ENCODE peak calls at places on chromosomes 2 and 18, in ten cellular contexts. O is stimulated activated CD4-positive, alpha-beta T cell treated with anti-CD3 and anti-CD28 coated beads, TNF-alpha, amount 100 ng/mL, for 24 hours; G is NCI-H1436 treated with DMSO at 0.1 percent for 48 hours; X is non-pigmented ciliary epithelial cell; W is GM10248; D is effector memory CD8-positive, alpha-beta T cell; B is activated naive CD8-positive, alpha-beta T cell treated with anti-CD3 and anti-CD28 coated beads, Interleukin-2, amount 50 U/mL, for 24 hours; K is HEK293T; J is LoVo; Y is kidney tubule cell. L is an unnamed sample.

GRCh38 chr2:58514252-58514651 is 273.1 kb upstream of the FANCL start:
- DNase-seq in O (no peak), G (no peak), X (no peak), W (no peak), D (no peak), B (no peak), K (no peak), J (no peak), Y (no peak), L (no peak)

GRCh38 chr2:126698376-126698775 is 42.4 kb downstream of the GYPC start:
- DNase-seq in O (no peak), G (no peak), X (no peak), W (no peak), D (no peak), B (no peak), K (no peak), J (no peak), Y (no peak), L (no peak)

GRCh38 chr2:73117441-73117840 is 4.7 kb upstream of the RAB11FIP5 start:
- DNase-seq in O (no peak), G (no peak), X (no peak), W (no peak), D (no peak), B (no peak), K (no peak), J (no peak), Y (no peak), L (no peak)

GRCh38 chr2:17160594-17160993 is 357.6 kb downstream of the RAD51AP2 start:
- DNase-seq in O (no peak), G (no peak), X (no peak), W (peak), D (no peak), B (no peak), K (no peak), J (no peak), Y (no peak), L (no peak)

GRCh38 chr18:59624384-59624760 is 72.9 kb downstream of the CCBE1 start:
- DNase-seq in O (no peak), G (no peak), X (no peak), W (no peak), D (no peak), B (no peak), K (no peak), J (no peak), Y (no peak), L (no peak)

GRCh38 chr2:241272298-241272721 is 43.2 kb downstream of the HDLBP start:
- DNase-seq in O (peak), G (no peak), X (no peak), W (peak), D (peak), B (peak), K (peak), J (no peak), Y (peak), L (peak)

GRCh38 chr18:9017170-9017899 is 85.2 kb upstream of the NDUFV2 start:
- DNase-seq in O (peak), G (no peak), X (peak), W (peak), D (peak), B (peak), K (peak), J (peak), Y (peak), L (peak)

GRCh38 chr2:127032601-127033000 is 74.4 kb downstream of the BIN1 start:
- DNase-seq in O (no peak), G (no peak), X (no peak), W (no peak), D (no peak), B (no peak), K (no peak), J (no peak), Y (peak), L (no peak)

GRCh38 chr2:240467659-240468299 is 32.3 kb downstream of the GPC1 start:
- DNase-seq in O (no peak), G (no peak), X (no peak), W (no peak), D (peak), B (no peak), K (no peak), J (no peak), Y (no peak), L (peak)

GRCh38 chr2:173998386-173998785 is 33.2 kb upstream of the SP3 start:
- DNase-seq in O (no peak), G (no peak), X (no peak), W (no peak), D (no peak), B (no peak), K (no peak), J (no peak), Y (no peak), L (no peak)

GRCh38 chr2:132038179-132038882 is 123.4 kb downstream of the ANKRD30BL start:
- DNase-seq in O (no peak), G (no peak), X (no peak), W (peak), D (no peak), B (no peak), K (peak), J (no peak), Y (peak), L (no peak)

GRCh38 chr2:100107440-100107839 is 35.0 kb downstream of the AFF3 start:
- DNase-seq in O (no peak), G (no peak), X (no peak), W (no peak), D (no peak), B (no peak), K (no peak), J (no peak), Y (no peak), L (no peak)

GRCh38 chr2:194867328-194867727 is 789.7 kb upstream of the SLC39A10 start:
- DNase-seq in O (no peak), G (peak), X (no peak), W (no peak), D (no peak), B (no peak), K (no peak), J (peak), Y (peak), L (no peak)

GRCh38 chr2:174340400-174341300 is 5.9 kb downstream of the SP9 start:
- DNase-seq in O (no peak), G (no peak), X (no peak), W (no peak), D (no peak), B (no peak), K (no peak), J (no peak), Y (no peak), L (no peak)

GRCh38 chr2:179796213-179797007 is 65.0 kb downstream of the ZNF385B start:
- DNase-seq in O (no peak), G (no peak), X (no peak), W (no peak), D (no peak), B (no peak), K (no peak), J (no peak), Y (no peak), L (no peak)

GRCh38 chr2:99691931-99692330 is 202.1 kb upstream of the REV1 start:
- DNase-seq in O (no peak), G (no peak), X (no peak), W (no peak), D (no peak), B (no peak), K (no peak), J (no peak), Y (no peak), L (no peak)

GRCh38 chr2:235330775-235331438 is 162.9 kb upstream of the AGAP1 start:
- DNase-seq in O (no peak), G (no peak), X (peak), W (no peak), D (no peak), B (no peak), K (no peak), J (peak), Y (peak), L (peak)

GRCh38 chr2:38731090-38731489 is 20.1 kb downstream of the SRSF7 start:
- DNase-seq in O (no peak), G (no peak), X (no peak), W (no peak), D (no peak), B (no peak), K (no peak), J (no peak), Y (no peak), L (no peak)

GRCh38 chr2:199471443-199472057 is 13.8 kb upstream of the SATB2 start:
- DNase-seq in O (no peak), G (no peak), X (no peak), W (peak), D (no peak), B (peak), K (peak), J (peak), Y (peak), L (peak)

GRCh38 chr2:39933166-39933565 is 154.1 kb upstream of the THUMPD2 start:
- DNase-seq in O (no peak), G (no peak), X (no peak), W (no peak), D (no peak), B (no peak), K (no peak), J (no peak), Y (no peak), L (no peak)

GRCh38 chr18:3794537-3795348 is 344.8 kb downstream of the TGIF1 start:
- DNase-seq in O (no peak), G (no peak), X (peak), W (no peak), D (no peak), B (no peak), K (no peak), J (no peak), Y (peak), L (peak)

GRCh38 chr2:109242222-109242653 is 113.2 kb downstream of the SH3RF3 start:
- DNase-seq in O (no peak), G (no peak), X (no peak), W (no peak), D (no peak), B (no peak), K (no peak), J (no peak), Y (no peak), L (no peak)

GRCh38 chr2:68671961-68672360 is 28.6 kb downstream of the PROKR1 start:
- DNase-seq in O (no peak), G (no peak), X (no peak), W (no peak), D (no peak), B (no peak), K (no peak), J (no peak), Y (no peak), L (no peak)

GRCh38 chr2:111176388-111176787 is 55.7 kb downstream of the BCL2L11 start:
- DNase-seq in O (no peak), G (no peak), X (no peak), W (no peak), D (no peak), B (no peak), K (no peak), J (no peak), Y (no peak), L (no peak)

GRCh38 chr2:69483696-69484095 is 46.5 kb upstream of the NFU1 start:
- DNase-seq in O (no peak), G (peak), X (no peak), W (no peak), D (no peak), B (no peak), K (no peak), J (peak), Y (peak), L (no peak)

GRCh38 chr2:34570266-34570872 is 971.3 kb upstream of the FAM98A start:
- DNase-seq in O (no peak), G (no peak), X (no peak), W (no peak), D (no peak), B (no peak), K (peak), J (peak), Y (peak), L (no peak)

GRCh38 chr18:23812566-23813440 is 123.5 kb downstream of the LAMA3 start:
- DNase-seq in O (no peak), G (no peak), X (no peak), W (peak), D (no peak), B (no peak), K (peak), J (peak), Y (peak), L (no peak)

GRCh38 chr2:97645112-97645699 is 656 bp upstream of the COX5B start:
- DNase-seq in O (no peak), G (no peak), X (no peak), W (peak), D (no peak), B (no peak), K (no peak), J (no peak), Y (peak), L (no peak)

GRCh38 chr2:240961878-240962277 is 36.5 kb upstream of the SNED1 start:
- DNase-seq in O (no peak), G (no peak), X (no peak), W (no peak), D (no peak), B (no peak), K (no peak), J (no peak), Y (no peak), L (no peak)

GRCh38 chr2:75565523-75566449 is 5.0 kb upstream of the EVA1A start:
- DNase-seq in O (no peak), G (no peak), X (no peak), W (no peak), D (no peak), B (no peak), K (no peak), J (no peak), Y (peak), L (peak)

GRCh38 chr2:10160226-10160955 is 37.9 kb downstream of the RRM2 start:
- DNase-seq in O (no peak), G (no peak), X (no peak), W (no peak), D (no peak), B (no peak), K (no peak), J (no peak), Y (no peak), L (no peak)

GRCh38 chr2:205563646-205564045 is 118.7 kb upstream of the NRP2 start:
- DNase-seq in O (peak), G (no peak), X (no peak), W (no peak), D (no peak), B (peak), K (peak), J (no peak), Y (peak), L (no peak)

GRCh38 chr2:6664662-6665061 is 201.0 kb downstream of the CMPK2 start:
- DNase-seq in O (no peak), G (no peak), X (no peak), W (no peak), D (no peak), B (no peak), K (no peak), J (no peak), Y (no peak), L (no peak)

GRCh38 chr2:235779444-235779896 is 285.6 kb downstream of the AGAP1 start:
- DNase-seq in O (peak), G (peak), X (peak), W (peak), D (peak), B (peak), K (peak), J (peak), Y (peak), L (peak)

L was measured in PC-9.